ENCODE peak calls at places on chromosomes 11 and 22, in five cellular contexts. E is sigmoid colon, K is tibial artery, U is right lobe of liver, B is progenitor cell of endocrine pancreas. F is an unnamed sample.

GRCh38 chr11:965206-965775 is 39.6 kb downstream of the AP2A2 start:
- DNase-seq in K (no peak), E (no peak), U (no peak), B (no peak), F (no peak)

GRCh38 chr11:119065369-119065768 is 2.2 kb upstream of the VPS11 start:
- DNase-seq in E (no peak), K (no peak), B (no peak), U (no peak), F (no peak)

GRCh38 chr22:24087071-24087795 is 76.1 kb downstream of the CABIN1 start:
- DNase-seq in U (no peak), K (no peak), E (peak; percentile 56), B (no peak), F (no peak)

GRCh38 chr11:95596011-95596489 is 193.5 kb downstream of the FAM76B start:
- DNase-seq in U (no peak), B (no peak), E (no peak), K (no peak), F (no peak)

GRCh38 chr11:62601114-62601363 is 626 bp downstream of the MTA2 start:
- DNase-seq in U (peak; percentile 75), B (no peak), K (no peak), E (peak; percentile 80), F (no peak)

GRCh38 chr11:100808904-100809491 is 121.9 kb downstream of the ARHGAP42 start:
- DNase-seq in B (no peak), U (no peak), E (no peak), K (no peak), F (no peak)

GRCh38 chr11:203945-204586 is 3.1 kb downstream of the BET1L start:
- DNase-seq in B (no peak), E (peak; percentile 58), K (no peak), U (no peak), F (no peak)

GRCh38 chr22:28373841-28374240 is 305.8 kb downstream of the TTC28 start:
- DNase-seq in U (no peak), B (no peak), E (no peak), K (no peak), F (no peak)

GRCh38 chr11:3853935-3854659 is 1.4 kb upstream of the STIM1 start:
- DNase-seq in K (no peak), U (no peak), E (peak; percentile 75), B (no peak), F (no peak)

GRCh38 chr22:45832959-45833580 is 143.9 kb downstream of the WNT7B start:
- DNase-seq in B (no peak), U (no peak), E (no peak), K (no peak), F (no peak)

GRCh38 chr22:16932577-16932976 is 75.4 kb downstream of the GAB4 start:
- DNase-seq in B (no peak), K (no peak), E (no peak), U (no peak), F (no peak)

GRCh38 chr11:117816151-117816741 is 8.3 kb downstream of the FXYD2 start:
- DNase-seq in K (no peak), U (no peak), B (peak; percentile 58), E (no peak), F (no peak)

GRCh38 chr11:116257092-116257491 is 515.7 kb downstream of the BUD13 start:
- DNase-seq in E (no peak), K (no peak), U (no peak), B (no peak), F (no peak)

GRCh38 chr11:126182787-126183445 is 28.5 kb downstream of the RPUSD4 start:
- DNase-seq in U (no peak), B (no peak), E (no peak), K (no peak), F (no peak)

GRCh38 chr11:91857194-91857593 is 367.4 kb upstream of the FAT3 start:
- DNase-seq in E (no peak), B (no peak), K (no peak), U (no peak), F (no peak)

GRCh38 chr11:44885919-44886318 is 64.8 kb downstream of the TP53I11 start:
- DNase-seq in B (no peak), E (no peak), U (no peak), K (no peak), F (no peak)

GRCh38 chr11:65428578-65429068 is 6.0 kb downstream of the NEAT1 start:
- DNase-seq in E (peak; percentile 75), K (peak; percentile 72), B (no peak), U (peak; percentile 62), F (no peak)

GRCh38 chr11:75341583-75341982 is 9.9 kb downstream of the ARRB1 start:
- DNase-seq in B (no peak), E (peak; percentile 72), K (no peak), U (no peak), F (no peak)

GRCh38 chr22:33401291-33401690 is 343.1 kb upstream of the SYN3 start:
- DNase-seq in B (no peak), K (no peak), U (no peak), E (no peak), F (no peak)

GRCh38 chr22:20486229-20486628 is 9.4 kb downstream of the KLHL22 start:
- DNase-seq in U (no peak), E (no peak), B (no peak), K (no peak), F (no peak)

GRCh38 chr11:122917311-122917710 is 34.8 kb downstream of the JHY start:
- DNase-seq in U (no peak), B (no peak), K (no peak), E (peak; percentile 80), F (no peak)

GRCh38 chr11:61041755-61042518 is 60.4 kb upstream of the CD5 start:
- DNase-seq in E (no peak), B (peak; percentile 17), K (no peak), U (no peak), F (no peak)

GRCh38 chr11:88363566-88364169 is 26.1 kb upstream of the CTSC start:
- DNase-seq in K (no peak), E (no peak), U (no peak), B (no peak), F (no peak)

GRCh38 chr11:43360361-43361032 is 1.8 kb downstream of the TTC17 start:
- DNase-seq in E (no peak), B (no peak), K (no peak), U (no peak), F (no peak)

DNA sequence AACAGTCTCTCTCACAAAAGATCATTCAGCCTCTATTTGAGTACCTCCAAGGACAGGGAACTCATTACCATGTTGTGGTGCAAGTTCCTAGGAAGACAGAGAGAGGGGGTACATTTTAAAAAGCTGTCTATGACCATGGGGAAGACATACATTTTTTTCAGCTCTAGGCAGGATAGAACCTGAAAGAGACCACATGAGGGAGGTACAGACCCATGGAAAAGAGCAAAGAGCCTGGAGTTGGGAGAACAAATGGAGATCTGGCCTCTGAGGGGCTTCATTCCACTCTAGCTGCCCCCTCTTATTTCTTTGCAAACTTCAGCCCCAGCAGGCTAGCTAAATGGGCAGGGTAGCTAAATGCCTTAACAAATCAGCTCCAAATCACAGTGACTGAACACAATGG is 36.3 kb downstream of the KCNC1 start:
- DNase-seq in U (no peak), E (no peak), K (no peak), B (no peak), F (no peak)
- TF ChIP-seq CTCF in U (no peak), E (no peak), K (no peak), B (no peak), F (no peak)

DNA sequence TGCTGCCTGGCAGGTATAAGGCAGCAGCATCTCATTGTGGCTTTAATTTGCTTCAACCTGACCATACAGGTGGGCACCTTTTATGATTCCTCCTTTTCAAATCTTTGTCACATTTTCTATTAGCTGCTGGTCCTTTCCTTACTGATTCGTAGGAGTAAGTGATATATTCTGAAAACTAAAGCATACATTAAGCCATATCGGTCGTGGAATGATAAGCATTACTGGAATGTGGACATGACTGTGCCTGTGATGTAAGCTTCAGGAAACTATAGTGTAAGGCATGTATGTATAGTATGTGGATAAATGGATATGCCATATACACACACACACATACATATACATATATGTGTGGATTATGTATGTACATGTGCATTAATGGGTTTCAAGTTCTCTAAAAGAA is 20.8 kb downstream of the YPEL1 start:
- DNase-seq in U (no peak), E (no peak), K (no peak), B (no peak), F (no peak)
- TF ChIP-seq CTCF in U (no peak), E (no peak), K (no peak), B (no peak), F (no peak)

GRCh38 chr11:132123854-132124835 is 753.7 kb downstream of the NTM start:
- DNase-seq in U (no peak), E (no peak), K (no peak), B (no peak), F (no peak)
- TF ChIP-seq CTCF in U (no peak), E (no peak), K (no peak), B (peak; percentile 18), F (no peak)

GRCh38 chr11:36793542-36793926 is 195.5 kb upstream of the RAG2 start:
- DNase-seq in K (no peak), E (no peak), U (no peak), B (no peak), F (no peak)
- TF ChIP-seq CTCF in K (no peak), E (no peak), U (peak; percentile 21), B (peak; percentile 50), F (no peak)

GRCh38 chr11:34105957-34106504 is 602 bp downstream of the NAT10 start:
- DNase-seq in K (no peak), E (no peak), B (no peak), U (no peak), F (no peak)

GRCh38 chr11:34104680-34105078 is 750 bp upstream of the NAT10 start:
- DNase-seq in U (no peak), K (no peak), E (no peak), B (no peak), F (no peak)

DNA sequence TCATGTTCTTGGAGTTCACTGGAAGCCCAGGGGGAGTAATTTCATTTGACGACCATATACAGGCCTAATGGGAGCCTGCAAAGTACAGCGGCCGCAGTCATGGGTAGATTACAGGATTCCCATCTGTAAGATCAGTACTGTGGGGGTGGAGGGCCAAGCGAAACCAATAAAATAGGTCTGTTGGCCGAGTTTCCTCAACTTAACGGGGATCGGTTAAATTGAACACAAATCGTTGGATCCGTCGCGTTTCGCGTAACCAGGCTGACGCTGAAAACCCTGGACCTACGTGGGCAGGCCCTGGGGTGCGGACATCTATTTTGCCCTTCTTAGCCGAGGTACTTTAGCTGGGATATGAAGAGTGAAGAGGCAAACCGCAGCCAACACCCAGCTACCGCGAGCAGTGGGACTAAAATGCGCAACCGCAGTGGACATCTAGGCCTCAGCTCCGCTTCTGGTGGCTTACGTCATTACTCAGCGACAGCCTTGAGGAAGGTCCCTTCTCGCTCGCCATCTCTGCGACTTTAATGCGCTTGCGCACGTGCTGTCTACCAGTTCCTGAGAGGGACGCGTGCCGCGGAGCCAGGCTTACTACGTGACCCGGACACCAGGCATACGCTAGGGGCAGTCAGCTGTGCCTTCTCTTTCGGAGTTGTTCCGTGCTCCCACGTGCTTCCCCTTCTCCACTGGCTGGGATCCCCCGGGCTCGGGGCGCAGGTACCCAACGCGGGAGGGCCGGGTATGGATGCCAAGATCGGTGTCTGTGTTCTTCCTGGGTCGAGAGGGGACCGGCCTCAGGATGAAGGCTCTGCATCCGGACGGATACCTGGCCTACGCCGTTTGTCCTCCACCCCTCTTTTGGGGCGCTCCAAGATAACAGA is at the start of gene NAT10:
- DNase-seq in K (peak; percentile 98), U (peak; percentile 95), E (peak; percentile 99), B (peak; percentile 92), F (peak; percentile 92)
- TF ChIP-seq CTCF in K (no peak), U (peak; percentile 14), E (no peak), B (peak; percentile 26), F (no peak)

F was measured in omental fat pad.